ENCODE peak calls at places on chromosomes 16 and 17, in four cellular contexts. S is uterus, E is heart right ventricle, J is NT2/D1. H is an unnamed sample.

GRCh38 chr17:10149573-10150399 is 48.6 kb downstream of the GAS7 start:
- DNase-seq in J (no peak), S (no peak), E (no peak), H (no peak)

GRCh38 chr16:1613240-1613639 is 1.1 kb downstream of the CRAMP1 start:
- DNase-seq in S (no peak), E (no peak), J (no peak), H (no peak)

GRCh38 chr17:33739714-33740113 is 446.6 kb upstream of the ASIC2 start:
- DNase-seq in J (no peak), E (no peak), S (no peak), H (no peak)

GRCh38 chr17:77310336-77310735 is 169.6 kb downstream of the SEC14L1 start:
- DNase-seq in S (no peak), J (no peak), E (no peak), H (peak; percentile 36)

GRCh38 chr17:43543771-43544575 is 2.2 kb downstream of the ETV4 start:
- DNase-seq in E (no peak), S (no peak), J (peak; percentile 69), H (no peak)

GRCh38 chr17:44084131-44084538 is 13.6 kb downstream of the G6PC3 start:
- DNase-seq in J (no peak), S (no peak), E (no peak), H (no peak)

GRCh38 chr16:68093816-68094613 is 8.8 kb downstream of the NFATC3 start:
- DNase-seq in J (no peak), S (no peak), E (no peak), H (no peak)

GRCh38 chr16:81521141-81521626 is 76.6 kb downstream of the CMIP start:
- DNase-seq in J (no peak), E (no peak), S (no peak), H (no peak)

GRCh38 chr16:86495357-86495701 is 15.0 kb upstream of the FOXF1 start:
- DNase-seq in J (no peak), S (no peak), E (no peak), H (no peak)
- H3K4me1 ChIP-seq in J (peaks cover 2% of the 10 kb centered on the region), S (no peaks in the 10 kb centered on the region), E (peaks cover 4% of the 10 kb centered on the region), H (no peaks in the 10 kb centered on the region)

GRCh38 chr17:40352779-40353394 is 11.7 kb downstream of the GJD3 start:
- DNase-seq in J (no peak), S (no peak), E (no peak), H (no peak)

GRCh38 chr17:40356906-40357861 is 7.4 kb downstream of the GJD3 start:
- DNase-seq in S (no peak), E (no peak), J (no peak), H (peak; percentile 73)

GRCh38 chr17:40355804-40356758 is 8.5 kb downstream of the GJD3 start:
- DNase-seq in E (no peak), J (no peak), S (peak; percentile 60), H (peak; percentile 75)

GRCh38 chr17:40354191-40355122 is 10.1 kb downstream of the GJD3 start:
- DNase-seq in E (no peak), J (no peak), S (no peak), H (peak; percentile 60)

DNA sequence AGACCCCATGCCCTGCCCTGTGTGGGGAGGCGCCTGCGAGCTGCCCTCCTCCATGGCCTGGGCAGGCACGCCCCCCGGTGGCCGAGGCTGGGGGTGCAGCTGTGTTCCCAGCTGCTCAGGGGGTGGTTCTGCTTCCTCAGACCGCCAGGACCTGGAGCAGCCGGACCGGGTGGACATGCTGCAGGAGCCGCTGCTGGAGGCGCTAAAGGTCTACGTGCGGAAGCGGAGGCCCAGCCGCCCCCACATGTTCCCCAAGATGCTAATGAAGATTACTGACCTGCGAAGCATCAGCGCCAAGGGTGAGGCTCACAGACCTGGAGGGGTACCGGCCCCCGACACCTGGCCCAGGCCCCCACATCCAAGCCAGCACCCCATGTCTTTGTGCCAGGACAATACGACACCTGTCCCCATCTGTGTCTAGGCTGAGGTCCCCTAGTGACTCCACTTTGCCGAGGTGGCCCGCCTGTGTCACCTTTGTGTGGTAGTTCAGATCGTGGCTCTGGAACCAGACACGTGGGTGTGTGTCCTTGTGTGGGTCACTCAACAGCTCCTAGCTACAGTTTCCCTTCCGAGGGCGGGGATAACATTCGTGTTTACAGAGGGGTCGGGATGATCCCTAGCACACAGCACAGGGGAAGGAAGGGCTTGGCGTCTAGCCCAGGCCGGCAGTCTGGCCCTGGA is 9.3 kb downstream of the GJD3 start:
- DNase-seq in S (peak; percentile 81), J (no peak), E (peak; percentile 75), H (peak; percentile 77)
- H3K4me1 ChIP-seq in S (peaks cover 3% of the 10 kb centered on the region), J (peaks cover 19% of the 10 kb centered on the region), E (peaks cover 19% of the 10 kb centered on the region), H (peaks cover 1% of the 10 kb centered on the region)

DNA sequence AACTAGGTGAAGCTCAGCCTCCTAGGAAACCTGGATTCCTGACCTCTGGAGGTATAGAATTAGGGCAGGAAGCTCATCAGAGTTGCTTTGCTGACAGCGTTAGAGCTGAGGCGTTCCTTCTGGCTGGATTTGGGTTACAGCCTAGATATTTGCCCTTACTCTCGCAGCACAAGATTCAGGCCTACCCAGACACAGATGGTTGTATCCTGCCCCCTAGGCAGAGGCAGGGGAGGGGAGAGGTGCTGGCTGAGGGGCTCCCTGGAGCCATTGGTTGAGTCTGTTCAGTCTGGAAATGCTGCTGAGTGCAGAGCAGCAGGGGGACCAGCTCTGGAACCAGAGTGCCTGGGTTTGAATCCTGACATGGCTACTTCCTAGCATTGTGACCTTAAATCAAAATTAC is 78.5 kb downstream of the MPRIP start:
- DNase-seq in E (no peak), J (no peak), S (no peak), H (no peak)
- H3K4me1 ChIP-seq in E (peaks cover 76% of the 10 kb centered on the region), J (peaks cover 7% of the 10 kb centered on the region), S (peaks cover 8% of the 10 kb centered on the region), H (peaks cover 45% of the 10 kb centered on the region)

GRCh38 chr17:17698869-17699351 is 17.7 kb downstream of the RAI1 start:
- DNase-seq in S (peak; percentile 69), E (no peak), J (no peak), H (no peak)
- H3K4me1 ChIP-seq in S (peaks cover 10% of the 10 kb centered on the region), E (peaks cover 90% of the 10 kb centered on the region), J (peaks cover 30% of the 10 kb centered on the region), H (peaks cover 46% of the 10 kb centered on the region)

DNA sequence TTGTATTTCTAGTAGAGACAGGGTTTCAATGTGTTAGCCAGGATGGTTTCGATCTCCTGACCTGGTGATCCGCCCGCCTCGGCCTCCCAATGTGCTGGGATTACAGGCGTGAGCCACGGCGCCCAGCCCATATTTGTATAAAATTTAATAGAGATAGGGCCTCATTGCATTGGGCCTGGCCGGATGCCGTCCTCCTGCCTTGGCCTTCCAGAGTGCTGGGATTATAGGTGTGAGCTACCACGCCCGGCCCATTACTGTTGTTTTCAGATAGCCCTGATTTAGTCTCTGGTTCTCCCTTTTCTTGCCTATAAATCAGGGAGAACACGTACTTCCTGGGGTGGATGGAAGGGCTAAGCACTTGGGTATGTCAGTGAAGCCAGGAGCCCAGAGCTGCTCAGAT is 3.5 kb downstream of the DEF8 start:
- DNase-seq in E (no peak), S (no peak), J (no peak), H (no peak)
- H3K4me1 ChIP-seq in E (peaks cover 7% of the 10 kb centered on the region), S (no peaks in the 10 kb centered on the region), J (peaks cover 17% of the 10 kb centered on the region), H (peaks cover 2% of the 10 kb centered on the region)

GRCh38 chr17:38357488-38358123 is 6.0 kb downstream of the SOCS7 start:
- DNase-seq in J (no peak), S (no peak), E (no peak), H (no peak)
- H3K4me1 ChIP-seq in J (no peaks in the 10 kb centered on the region), S (peaks cover 4% of the 10 kb centered on the region), E (peaks cover 61% of the 10 kb centered on the region), H (peaks cover 5% of the 10 kb centered on the region)

GRCh38 chr17:65533056-65533745 is 28.2 kb downstream of the AXIN2 start:
- DNase-seq in E (no peak), J (no peak), S (no peak), H (no peak)
- H3K4me1 ChIP-seq in E (peaks cover 28% of the 10 kb centered on the region), J (peaks cover 28% of the 10 kb centered on the region), S (peaks cover 5% of the 10 kb centered on the region), H (peaks cover 22% of the 10 kb centered on the region)

DNA sequence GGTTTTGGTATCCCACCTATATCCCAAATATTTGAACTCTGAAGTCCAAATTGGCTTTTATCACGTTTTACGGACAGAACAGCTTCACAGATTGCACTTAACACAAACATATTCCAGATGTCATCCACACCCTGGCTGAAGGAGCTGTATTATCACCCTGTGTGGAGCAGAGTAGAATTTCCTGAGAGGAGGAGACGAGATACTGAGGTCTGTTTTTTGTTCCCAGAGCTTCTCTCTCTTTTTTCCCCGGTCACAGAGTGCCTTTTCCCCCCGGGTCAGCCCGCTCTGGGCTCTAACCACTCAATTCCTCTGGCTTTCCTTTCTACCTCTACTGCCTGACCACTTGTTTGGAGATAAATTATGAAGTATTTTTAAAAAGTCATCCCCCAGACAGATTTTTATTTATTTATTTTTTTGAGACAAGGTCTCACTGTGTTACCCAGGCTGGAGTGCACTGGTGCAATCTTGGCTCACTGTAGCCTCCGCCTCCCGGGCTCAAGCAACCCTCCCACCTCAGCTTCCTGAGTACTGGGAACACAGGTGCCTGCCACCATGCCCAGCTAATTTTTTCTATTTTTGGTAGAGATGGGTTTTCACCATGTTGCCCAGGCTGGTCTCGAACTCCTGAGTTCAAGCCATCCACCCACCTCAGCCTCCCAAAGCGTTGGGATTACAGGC is 30.7 kb downstream of the DNAH2 start:
- DNase-seq in J (no peak), S (no peak), E (no peak), H (no peak)
- H3K4me1 ChIP-seq in J (no peaks in the 10 kb centered on the region), S (peaks cover 7% of the 10 kb centered on the region), E (no peaks in the 10 kb centered on the region), H (peaks cover 5% of the 10 kb centered on the region)

GRCh38 chr16:29744541-29745101 is 1.2 kb downstream of the C16orf54 start:
- DNase-seq in E (no peak), J (no peak), S (no peak), H (peak; percentile 40)

GRCh38 chr16:29745853-29746345 is at the start of gene C16orf54:
- DNase-seq in S (peak; percentile 34), J (no peak), E (peak; percentile 58), H (peak; percentile 64)

GRCh38 chr16:29743475-29743826 is 2.3 kb downstream of the C16orf54 start:
- DNase-seq in S (no peak), J (no peak), E (no peak), H (no peak)

GRCh38 chr16:29743827-29744531 is 1.8 kb downstream of the C16orf54 start:
- DNase-seq in S (no peak), J (no peak), E (no peak), H (no peak)

DNA sequence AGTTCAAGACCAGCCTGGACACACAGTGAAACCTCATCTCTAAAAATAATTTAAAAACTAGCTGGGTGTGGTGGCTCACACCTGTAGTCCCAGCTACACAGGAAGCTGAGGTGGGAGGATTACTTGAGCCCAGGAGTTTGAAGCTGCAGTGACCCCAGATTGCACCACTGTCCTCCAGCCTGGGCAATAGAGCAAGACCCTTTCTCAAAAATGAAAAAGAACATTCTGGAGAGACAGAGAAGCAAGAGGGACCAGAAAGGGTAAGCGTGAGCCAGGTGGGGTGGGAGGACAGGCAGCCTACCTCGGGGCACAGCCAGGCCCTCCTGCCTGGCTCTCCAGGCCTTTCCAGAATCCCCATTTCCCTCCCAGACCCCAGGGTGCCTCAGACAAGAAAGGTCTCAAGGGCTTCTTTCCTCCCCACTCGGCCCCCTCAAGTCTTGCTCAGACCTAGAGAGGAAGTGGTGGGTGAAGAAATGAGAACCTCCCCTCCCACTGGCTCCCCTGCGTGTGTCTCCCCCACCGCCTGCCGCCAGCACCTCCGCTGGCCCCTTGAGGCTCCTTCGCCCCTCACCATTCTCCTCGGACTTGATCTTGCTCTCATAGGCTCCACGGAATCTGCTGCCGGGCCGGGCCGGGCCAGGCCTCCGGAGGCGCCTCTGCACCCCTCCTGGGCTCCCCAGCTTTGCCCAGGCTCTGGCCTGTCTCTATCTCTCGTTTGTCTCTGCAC is 501 bp downstream of the C16orf54 start:
- DNase-seq in E (no peak), J (no peak), S (no peak), H (no peak)
- H3K4me1 ChIP-seq in E (no peaks in the 10 kb centered on the region), J (peaks cover 10% of the 10 kb centered on the region), S (no peaks in the 10 kb centered on the region), H (no peaks in the 10 kb centered on the region)

DNA sequence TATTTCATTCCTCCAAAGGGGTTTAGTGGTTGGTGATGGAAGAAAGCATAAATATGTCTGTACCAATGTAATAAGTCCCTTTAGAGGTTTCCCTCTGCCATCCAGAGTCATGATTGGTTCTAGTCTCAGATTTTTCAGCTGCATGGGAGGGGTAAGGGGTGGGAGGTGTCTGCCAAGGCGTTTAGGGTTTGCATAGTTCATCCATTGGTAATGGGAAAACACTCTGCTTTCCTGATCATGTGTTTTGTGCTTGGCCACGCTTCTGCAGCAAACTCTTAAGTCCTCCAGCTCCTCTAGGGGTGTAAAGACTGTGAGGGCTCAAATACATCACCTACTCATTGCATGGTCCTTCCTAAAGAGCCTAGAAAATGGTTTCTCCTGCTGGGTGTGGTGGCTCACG is 29.8 kb downstream of the LIG3 start:
- DNase-seq in J (no peak), S (no peak), E (no peak), H (no peak)
- H3K4me1 ChIP-seq in J (peaks cover 3% of the 10 kb centered on the region), S (no peaks in the 10 kb centered on the region), E (no peaks in the 10 kb centered on the region), H (no peaks in the 10 kb centered on the region)